ENCODE peak calls at places on chromosomes 4 and X, in six cellular contexts. G is GM12891, U is HepG2, M is H1, Z is K562, K is GM12878. V is an unnamed sample.

GRCh38 chr4:184750926-184751584 is 17.2 kb upstream of the CENPU start:
- DNase-seq in M (no peak), K (no peak), G (no peak), Z (peak), U (no peak), V (no peak)

GRCh38 chrX:964831-965416 is 247.5 kb downstream of the CRLF2 start:
- DNase-seq in M (no peak), U (no peak), Z (no peak), K (no peak), G (no peak), V (no peak)

GRCh38 chr4:188198980-188199792 is 59.9 kb downstream of the TRIML1 start:
- DNase-seq in M (no peak), U (no peak), Z (no peak), K (no peak), G (no peak), V (no peak)

GRCh38 chr4:153204247-153205027 is at the start of gene TRIM2:
- DNase-seq in M (no peak), Z (peak), U (peak), K (no peak), G (no peak), V (no peak)

GRCh38 chr4:74886490-74886889 is 46.4 kb upstream of the PARM1 start:
- DNase-seq in G (no peak), K (no peak), M (no peak), U (no peak), Z (no peak), V (no peak)

GRCh38 chrX:1555370-1555769 is 18.4 kb upstream of the P2RY8 start:
- DNase-seq in K (no peak), U (no peak), M (no peak), Z (no peak), G (no peak), V (no peak)

GRCh38 chrX:145002776-145003175 is 244.5 kb upstream of the SPANXN1 start:
- DNase-seq in G (no peak), K (no peak), Z (no peak), M (no peak), U (no peak), V (no peak)

GRCh38 chr4:181756451-181756850 is 486.8 kb upstream of the TENM3 start:
- DNase-seq in G (no peak), U (no peak), Z (no peak), M (no peak), K (no peak), V (no peak)

GRCh38 chr4:101515099-101515498 is 167.8 kb upstream of the PPP3CA start:
- DNase-seq in K (no peak), G (no peak), M (no peak), U (no peak), Z (no peak), V (no peak)

GRCh38 chr4:181820518-181820917 is 422.7 kb upstream of the TENM3 start:
- DNase-seq in K (no peak), Z (no peak), M (no peak), G (no peak), U (peak), V (no peak)

GRCh38 chr4:159206427-159206871 is 103.6 kb downstream of the RAPGEF2 start:
- DNase-seq in G (no peak), M (no peak), K (peak), U (no peak), Z (no peak), V (peak)

GRCh38 chrX:133674726-133675470 is 259.6 kb upstream of the GPC4 start:
- DNase-seq in Z (no peak), M (no peak), U (peak), G (no peak), K (no peak), V (no peak)

GRCh38 chr4:133711817-133712216 is 489.8 kb downstream of the PABPC4L start:
- DNase-seq in K (no peak), G (no peak), M (no peak), U (no peak), Z (no peak), V (no peak)

GRCh38 chrX:109695637-109696036 is 37.4 kb downstream of the ACSL4 start:
- DNase-seq in G (no peak), Z (no peak), K (no peak), M (no peak), U (no peak), V (no peak)

GRCh38 chrX:73930300-73930699 is 367.3 kb downstream of the CHIC1 start:
- DNase-seq in G (no peak), U (no peak), Z (no peak), M (no peak), K (no peak), V (no peak)

GRCh38 chr4:15781427-15782095 is 3.4 kb downstream of the CD38 start:
- DNase-seq in K (peak), Z (no peak), M (no peak), G (no peak), U (no peak), V (no peak)

GRCh38 chrX:16914058-16914457 is 32.4 kb upstream of the REPS2 start:
- DNase-seq in K (no peak), Z (no peak), G (no peak), U (no peak), M (no peak), V (no peak)

GRCh38 chrX:152637649-152638442 is at the start of gene GABRQ:
- DNase-seq in K (no peak), U (no peak), M (peak), Z (peak), G (no peak), V (no peak)

GRCh38 chr4:25439913-25440477 is 62.9 kb downstream of the ANAPC4 start:
- DNase-seq in G (peak), U (peak), Z (peak), M (no peak), K (peak), V (peak)

GRCh38 chrX:37347420-37347819 is 1.7 kb upstream of the PRRG1 start:
- DNase-seq in M (no peak), U (peak), K (no peak), G (no peak), Z (no peak), V (no peak)

GRCh38 chr4:8349664-8350225 is 80.2 kb downstream of the HTRA3 start:
- DNase-seq in Z (no peak), K (no peak), G (no peak), M (no peak), U (no peak), V (no peak)

GRCh38 chr4:6715704-6716017 is 313 bp upstream of the BLOC1S4 start:
- DNase-seq in Z (no peak), G (no peak), U (no peak), M (no peak), K (no peak), V (no peak)

GRCh38 chrX:132957211-132958085 is 981 bp downstream of the HS6ST2 start:
- DNase-seq in K (no peak), M (no peak), G (no peak), Z (no peak), U (no peak), V (no peak)

GRCh38 chr4:110484767-110485166 is 8.8 kb downstream of the ENPEP start:
- DNase-seq in K (no peak), U (no peak), Z (no peak), M (no peak), G (no peak), V (no peak)

GRCh38 chrX:71103110-71103983 is 3.2 kb downstream of the CXorf65 start:
- DNase-seq in U (no peak), K (no peak), Z (peak), M (peak), G (no peak), V (no peak)

GRCh38 chr4:86653237-86653865 is 59.2 kb downstream of the PTPN13 start:
- DNase-seq in M (no peak), U (peak), K (no peak), G (no peak), Z (peak), V (no peak)

GRCh38 chrX:85977218-85977617 is 70.1 kb downstream of the CHM start:
- DNase-seq in K (peak), G (no peak), M (no peak), U (no peak), Z (no peak), V (no peak)

GRCh38 chr4:162349395-162349794 is 185.6 kb upstream of the FSTL5 start:
- DNase-seq in U (no peak), Z (no peak), M (no peak), K (no peak), G (no peak), V (no peak)

GRCh38 chr4:129394635-129395034 is 298.7 kb downstream of the C4orf33 start:
- DNase-seq in U (no peak), M (no peak), G (no peak), Z (no peak), K (no peak), V (no peak)

GRCh38 chr4:39621582-39621981 is 17.1 kb downstream of the SMIM14 start:
- DNase-seq in Z (peak), M (no peak), U (peak), K (no peak), G (no peak), V (no peak)

GRCh38 chr4:5870220-5870619 is 22.7 kb downstream of the CRMP1 start:
- DNase-seq in M (no peak), K (no peak), Z (no peak), G (no peak), U (no peak), V (no peak)

GRCh38 chrX:137568741-137569469 is 3.0 kb downstream of the ZIC3 start:
- DNase-seq in U (no peak), K (no peak), Z (no peak), G (no peak), M (no peak), V (no peak)

GRCh38 chr4:177159600-177159999 is 150.1 kb upstream of the NEIL3 start:
- DNase-seq in M (no peak), Z (no peak), G (no peak), U (no peak), K (no peak), V (no peak)

DNA sequence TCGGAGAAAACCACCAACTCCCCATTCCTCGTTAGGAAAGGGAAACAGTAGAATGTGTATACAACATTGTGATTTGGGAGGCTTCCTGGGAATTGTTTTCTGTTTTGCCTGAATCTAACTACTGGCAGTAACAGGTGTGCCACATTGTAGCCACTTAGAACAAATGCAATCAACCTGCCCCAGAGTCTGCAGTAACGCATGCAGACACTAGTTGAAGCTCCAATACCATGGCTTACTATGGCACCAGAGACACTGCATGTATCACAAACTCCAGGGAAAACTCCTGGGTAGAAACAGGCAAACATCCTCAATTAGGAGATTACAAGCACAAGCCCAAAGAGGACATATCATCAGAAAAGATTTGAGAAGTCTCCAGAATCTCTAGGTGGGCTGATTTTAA is 154.2 kb upstream of the NEIL3 start:
- DNase-seq in G (no peak), K (no peak), U (no peak), Z (no peak), M (no peak), V (no peak)
- TF ChIP-seq POLR2AphosphoS5 in G (no peak), K (no peak), U (no peak), Z (no peak), M (no peak), V (no peak)

GRCh38 chrX:147910607-147911006 is 1.1 kb upstream of the FMR1 start:
- DNase-seq in Z (no peak), M (no peak), U (no peak), G (no peak), K (no peak), V (no peak)

GRCh38 chrX:147914609-147915008 is 2.9 kb downstream of the FMR1 start:
- DNase-seq in K (no peak), G (no peak), M (no peak), Z (no peak), U (no peak), V (no peak)

GRCh38 chrX:147913570-147913969 is 1.9 kb downstream of the FMR1 start:
- DNase-seq in U (no peak), G (no peak), M (no peak), K (no peak), Z (no peak), V (no peak)

GRCh38 chrX:147912093-147912801 is 528 bp downstream of the FMR1 start:
- DNase-seq in M (no peak), U (no peak), K (no peak), Z (peak), G (peak), V (peak)

DNA sequence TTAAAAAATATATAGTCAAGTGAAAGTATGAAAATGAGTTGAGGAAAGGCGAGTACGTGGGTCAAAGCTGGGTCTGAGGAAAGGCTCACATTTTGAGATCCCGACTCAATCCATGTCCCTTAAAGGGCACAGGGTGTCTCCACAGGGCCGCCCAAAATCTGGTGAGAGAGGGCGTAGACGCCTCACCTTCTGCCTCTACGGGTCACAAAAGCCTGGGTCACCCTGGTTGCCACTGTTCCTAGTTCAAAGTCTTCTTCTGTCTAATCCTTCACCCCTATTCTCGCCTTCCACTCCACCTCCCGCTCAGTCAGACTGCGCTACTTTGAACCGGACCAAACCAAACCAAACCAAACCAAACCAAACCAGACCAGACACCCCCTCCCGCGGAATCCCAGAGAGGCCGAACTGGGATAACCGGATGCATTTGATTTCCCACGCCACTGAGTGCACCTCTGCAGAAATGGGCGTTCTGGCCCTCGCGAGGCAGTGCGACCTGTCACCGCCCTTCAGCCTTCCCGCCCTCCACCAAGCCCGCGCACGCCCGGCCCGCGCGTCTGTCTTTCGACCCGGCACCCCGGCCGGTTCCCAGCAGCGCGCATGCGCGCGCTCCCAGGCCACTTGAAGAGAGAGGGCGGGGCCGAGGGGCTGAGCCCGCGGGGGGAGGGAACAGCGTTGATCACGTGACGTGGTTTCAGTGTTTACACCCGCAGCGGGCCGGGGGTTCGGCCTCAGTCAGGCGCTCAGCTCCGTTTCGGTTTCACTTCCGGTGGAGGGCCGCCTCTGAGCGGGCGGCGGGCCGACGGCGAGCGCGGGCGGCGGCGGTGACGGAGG is at the start of gene FMR1:
- DNase-seq in U (peak), K (peak), Z (peak), G (peak), M (peak), V (peak)
- TF ChIP-seq POLR2A in U (no peak), K (peak), Z (no peak), G (no peak), M (peak), V (peak)

GRCh38 chr4:145842224-145842887 is 96.3 kb downstream of the ZNF827 start:
- DNase-seq in Z (no peak), K (no peak), U (no peak), G (no peak), M (no peak), V (no peak)

GRCh38 chr4:145839151-145839550 is 99.5 kb downstream of the ZNF827 start:
- DNase-seq in M (no peak), Z (no peak), U (no peak), K (no peak), G (no peak), V (no peak)

GRCh38 chr4:145840801-145841200 is 97.8 kb downstream of the ZNF827 start:
- DNase-seq in Z (no peak), M (no peak), G (no peak), U (no peak), K (no peak), V (no peak)

GRCh38 chr4:145843148-145843547 is 95.5 kb downstream of the ZNF827 start:
- DNase-seq in M (no peak), U (no peak), K (no peak), G (no peak), Z (no peak), V (no peak)

GRCh38 chr4:145840162-145840768 is 98.4 kb downstream of the ZNF827 start:
- DNase-seq in G (peak), U (peak), K (peak), M (no peak), Z (peak), V (peak)
- TF ChIP-seq TAF1 in G (no peak), U (no peak), K (no peak), M (no peak), Z (no peak), V (no peak)

GRCh38 chrX:40273356-40274050 is 175.7 kb upstream of the BCOR start:
- DNase-seq in G (no peak), U (no peak), K (no peak), Z (peak), M (no peak), V (no peak)
- TF ChIP-seq POLR2AphosphoS5 in G (no peak), U (no peak), K (no peak), Z (no peak), M (no peak), V (no peak)

GRCh38 chr4:2363951-2364653 is 54.3 kb downstream of the ZFYVE28 start:
- DNase-seq in K (no peak), U (no peak), Z (no peak), G (no peak), M (no peak), V (no peak)

GRCh38 chr4:2365054-2365912 is 53.2 kb downstream of the ZFYVE28 start:
- DNase-seq in Z (no peak), M (no peak), K (no peak), G (no peak), U (no peak), V (no peak)

GRCh38 chr4:2365913-2366210 is 52.6 kb downstream of the ZFYVE28 start:
- DNase-seq in U (no peak), G (no peak), Z (no peak), K (no peak), M (no peak), V (no peak)

GRCh38 chr4:2363056-2363719 is 55.3 kb downstream of the ZFYVE28 start:
- DNase-seq in K (no peak), G (no peak), Z (no peak), M (no peak), U (peak), V (no peak)

DNA sequence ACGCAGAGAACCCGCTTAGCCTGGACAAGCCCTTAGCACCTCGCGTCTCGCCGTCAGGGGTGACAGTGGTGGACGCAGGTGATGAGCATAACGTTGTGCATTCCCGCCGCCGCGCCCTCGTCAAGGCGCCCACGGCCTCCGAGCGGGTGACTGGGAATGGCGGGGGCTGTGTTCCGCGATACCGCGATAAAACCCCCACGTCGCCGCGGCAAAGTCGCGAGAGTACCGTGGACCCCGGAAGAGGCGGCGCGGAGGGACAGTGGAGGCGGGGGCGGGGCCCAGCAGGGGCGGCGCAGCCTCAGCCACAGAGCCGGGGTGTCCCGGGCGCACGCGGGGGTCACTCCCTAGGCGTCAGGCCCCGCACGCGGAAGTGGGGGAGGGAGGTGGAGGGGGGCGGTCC is 53.8 kb downstream of the ZFYVE28 start:
- DNase-seq in U (no peak), Z (peak), G (no peak), K (no peak), M (no peak), V (no peak)
- TF ChIP-seq POLR2A in U (no peak), Z (peak), G (no peak), K (no peak), M (no peak), V (no peak)

DNA sequence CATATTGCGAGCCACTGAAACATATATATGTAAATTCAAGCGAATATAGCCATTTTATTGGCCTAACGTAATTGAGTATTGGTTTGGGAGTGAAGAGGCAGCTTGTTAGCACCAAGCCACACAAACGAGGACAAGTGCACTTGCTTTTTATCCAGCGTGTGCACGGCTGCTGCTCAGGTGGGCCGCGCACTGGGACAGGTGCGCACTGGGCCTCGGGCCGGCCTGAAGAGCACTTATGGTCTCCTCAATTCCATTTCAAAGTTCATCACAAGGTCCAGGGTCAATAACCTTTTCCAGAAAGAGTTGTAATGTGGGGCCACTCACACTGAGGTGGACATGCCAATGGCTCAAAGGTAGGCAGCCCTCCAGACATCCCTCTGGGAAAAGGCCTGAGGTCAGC is 95.9 kb downstream of the ATP8A1 start:
- DNase-seq in M (no peak), G (no peak), Z (no peak), U (no peak), K (no peak), V (no peak)
- TF ChIP-seq TAF1 in M (no peak), G (no peak), Z (no peak), U (no peak), K (no peak), V (no peak)

DNA sequence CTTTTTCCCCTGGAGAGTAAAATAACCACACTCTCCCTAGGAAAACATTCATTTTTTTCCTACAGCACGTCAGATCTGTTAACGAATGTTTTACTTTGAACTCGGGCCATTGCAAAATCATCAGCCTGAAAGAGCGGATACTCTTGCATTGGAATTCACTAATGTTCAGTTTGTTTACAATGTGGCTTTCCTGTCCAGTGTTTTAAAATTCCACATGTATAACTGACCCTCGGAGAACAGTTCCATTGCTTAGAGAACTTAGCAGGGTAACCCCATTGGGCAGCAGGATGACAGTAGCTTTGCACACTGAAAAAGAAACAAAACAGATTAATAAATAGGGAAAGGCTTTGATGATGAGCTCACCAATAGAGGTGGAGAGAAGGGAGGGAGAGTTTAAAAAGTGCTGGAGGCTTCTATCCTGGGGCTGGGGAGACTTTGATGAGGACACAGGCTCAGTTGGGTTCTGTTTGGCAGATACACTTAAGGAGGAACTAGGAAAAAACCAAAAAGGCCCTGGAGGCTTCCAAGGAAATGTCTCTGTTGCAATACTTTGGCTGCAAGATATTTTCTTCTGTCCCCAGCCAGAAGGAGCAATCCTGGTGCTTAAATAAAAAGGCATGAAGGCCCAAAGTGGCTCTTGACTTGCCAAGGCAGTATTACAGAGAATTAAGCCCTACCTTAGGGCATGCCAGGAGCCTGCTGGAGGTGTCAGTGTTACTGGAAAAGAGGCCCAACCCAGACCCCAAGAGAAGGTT is 143.1 kb downstream of the ARSF start:
- DNase-seq in G (no peak), K (no peak), Z (no peak), M (no peak), U (peak), V (no peak)
- TF ChIP-seq POLR2AphosphoS5 in G (no peak), K (no peak), Z (no peak), M (no peak), U (no peak), V (no peak)

GRCh38 chr4:145351162-145351561 is 130.5 kb upstream of the SMAD1 start:
- DNase-seq in U (no peak), K (no peak), Z (no peak), G (no peak), M (no peak), V (no peak)
- TF ChIP-seq POLR2A in U (no peak), K (no peak), Z (no peak), G (no peak), M (no peak), V (no peak)